ENCODE peak calls at places on chromosomes 12 and 14, in five cellular contexts. M is IMR-90; V is nephron progenitor cell; Y is endodermal cell; I is CD8-positive, alpha-beta T cell. J is an unnamed sample.

GRCh38 chr12:96495841-96496545 is 6.6 kb downstream of the CFAP54 start:
- DNase-seq in M (no peak), V (no peak), Y (no peak), I (no peak), J (no peak)

GRCh38 chr14:59679872-59680271 is 103.3 kb upstream of the CCDC175 start:
- DNase-seq in M (no peak), V (no peak), Y (no peak), I (no peak), J (no peak)

GRCh38 chr12:59040651-59041050 is 120.3 kb upstream of the LRIG3 start:
- DNase-seq in M (peak), V (no peak), Y (peak), I (no peak), J (no peak)

GRCh38 chr14:56002316-56002715 is 115.9 kb upstream of the PELI2 start:
- DNase-seq in M (peak), V (no peak), Y (no peak), I (no peak), J (no peak)

GRCh38 chr14:96274122-96274910 is 18.3 kb downstream of the BDKRB1 start:
- DNase-seq in M (peak), V (no peak), Y (no peak), I (no peak), J (no peak)

GRCh38 chr14:103074699-103075341 is 9.2 kb upstream of the LBHD2 start:
- DNase-seq in M (no peak), V (no peak), Y (peak), I (peak), J (no peak)

GRCh38 chr12:7130791-7131501 is 775 bp downstream of the CLSTN3 start:
- DNase-seq in M (peak), V (peak), Y (peak), I (peak), J (peak)

GRCh38 chr14:101535232-101535631 is 26.1 kb upstream of the DIO3 start:
- DNase-seq in M (no peak), V (no peak), Y (no peak), I (no peak), J (no peak)

GRCh38 chr14:75450381-75451276 is 22.8 kb downstream of the JDP2 start:
- DNase-seq in M (peak), V (no peak), Y (peak), I (no peak), J (no peak)

GRCh38 chr14:69008411-69008810 is 29.3 kb upstream of the ACTN1 start:
- DNase-seq in M (peak), V (no peak), Y (no peak), I (no peak), J (no peak)

GRCh38 chr14:24312736-24313507 is 1.6 kb downstream of the LTB4R start:
- DNase-seq in M (peak), V (no peak), Y (no peak), I (no peak), J (no peak)

GRCh38 chr12:2267624-2268477 is 215.1 kb downstream of the CACNA1C start:
- DNase-seq in M (peak), V (no peak), Y (peak), I (no peak), J (no peak)

GRCh38 chr12:46523863-46524770 is 151.5 kb upstream of the SLC38A2 start:
- DNase-seq in M (peak), V (no peak), Y (no peak), I (peak), J (no peak)

GRCh38 chr14:102776761-102777710 is at the start of gene TRAF3:
- DNase-seq in M (peak), V (peak), Y (peak), I (peak), J (peak)

GRCh38 chr12:9043766-9044165 is 54.4 kb downstream of the KLRG1 start:
- DNase-seq in M (no peak), V (no peak), Y (no peak), I (no peak), J (no peak)

GRCh38 chr12:31865023-31865422 is 94.2 kb upstream of the RESF1 start:
- DNase-seq in M (no peak), V (no peak), Y (no peak), I (no peak), J (no peak)

GRCh38 chr12:100267603-100268281 is 765 bp downstream of the SCYL2 start:
- DNase-seq in M (peak), V (no peak), Y (no peak), I (peak), J (no peak)

GRCh38 chr14:106094654-106095189 is 568.3 kb downstream of the TMEM121 start:
- DNase-seq in M (no peak), V (peak), Y (peak), I (no peak), J (no peak)

GRCh38 chr14:24075485-24076301 is 4.3 kb downstream of the CPNE6 start:
- DNase-seq in M (no peak), V (no peak), Y (no peak), I (no peak), J (no peak)

GRCh38 chr12:79546461-79547043 is 144.2 kb downstream of the PAWR start:
- DNase-seq in M (no peak), V (no peak), Y (peak), I (no peak), J (no peak)

GRCh38 chr14:53016491-53016890 is 65.6 kb upstream of the FERMT2 start:
- DNase-seq in M (peak), V (no peak), Y (no peak), I (no peak), J (no peak)

GRCh38 chr12:14366211-14366762 is 805 bp downstream of the ATF7IP start:
- DNase-seq in M (peak), V (no peak), Y (no peak), I (no peak), J (no peak)

GRCh38 chr12:76909290-76909689 is 30.5 kb upstream of the CSRP2 start:
- DNase-seq in M (no peak), V (peak), Y (peak), I (no peak), J (no peak)

GRCh38 chr12:6535960-6536847 is 1.9 kb downstream of the GAPDH start:
- DNase-seq in M (no peak), V (no peak), Y (no peak), I (no peak), J (no peak)

GRCh38 chr12:851343-851742 is 98.2 kb downstream of the RAD52 start:
- DNase-seq in M (peak), V (no peak), Y (no peak), I (no peak), J (no peak)

GRCh38 chr12:78674311-78675085 is 190.1 kb upstream of the SYT1 start:
- DNase-seq in M (peak), V (no peak), Y (no peak), I (no peak), J (no peak)

GRCh38 chr12:124940393-124941169 is 26.1 kb upstream of the UBC start:
- DNase-seq in M (peak), V (peak), Y (peak), I (peak), J (peak)

GRCh38 chr12:113500662-113501435 is 29.2 kb upstream of the LHX5 start:
- DNase-seq in M (no peak), V (no peak), Y (peak), I (no peak), J (no peak)

GRCh38 chr14:70567791-70568190 is 32.7 kb downstream of the MED6 start:
- DNase-seq in M (peak), V (peak), Y (peak), I (no peak), J (peak)

GRCh38 chr14:35349496-35349895 is 55.1 kb downstream of the NFKBIA start:
- DNase-seq in M (no peak), V (no peak), Y (no peak), I (no peak), J (no peak)

GRCh38 chr12:124727244-124727673 is 136.4 kb downstream of the SCARB1 start:
- DNase-seq in M (no peak), V (no peak), Y (no peak), I (no peak), J (peak)

GRCh38 chr14:49550284-49551184 is 35.6 kb downstream of the RPS29 start:
- DNase-seq in M (peak), V (no peak), Y (no peak), I (no peak), J (no peak)

GRCh38 chr14:24429395-24430142 is at the start of the genes CBLN3 and KHNYN:
- DNase-seq in M (peak), V (peak), Y (peak), I (peak), J (peak)

GRCh38 chr12:106138646-106139421 is at the start of gene NUAK1:
- DNase-seq in M (peak), V (peak), Y (peak), I (peak), J (peak)

GRCh38 chr12:106138279-106138645 is 492 bp downstream of the NUAK1 start:
- DNase-seq in M (no peak), V (no peak), Y (peak), I (no peak), J (peak)

GRCh38 chr12:106140223-106140986 is 1.7 kb upstream of the NUAK1 start:
- DNase-seq in M (no peak), V (peak), Y (peak), I (no peak), J (no peak)

GRCh38 chr12:106141003-106141402 is 2.2 kb upstream of the NUAK1 start:
- DNase-seq in M (no peak), V (no peak), Y (peak), I (no peak), J (no peak)

GRCh38 chr12:106139422-106140141 is 828 bp upstream of the NUAK1 start:
- DNase-seq in M (peak), V (peak), Y (peak), I (peak), J (peak)
- TF ChIP-seq CTCF in M (no peak), V (no peak), Y (no peak), I (no peak), J (no peak)

DNA sequence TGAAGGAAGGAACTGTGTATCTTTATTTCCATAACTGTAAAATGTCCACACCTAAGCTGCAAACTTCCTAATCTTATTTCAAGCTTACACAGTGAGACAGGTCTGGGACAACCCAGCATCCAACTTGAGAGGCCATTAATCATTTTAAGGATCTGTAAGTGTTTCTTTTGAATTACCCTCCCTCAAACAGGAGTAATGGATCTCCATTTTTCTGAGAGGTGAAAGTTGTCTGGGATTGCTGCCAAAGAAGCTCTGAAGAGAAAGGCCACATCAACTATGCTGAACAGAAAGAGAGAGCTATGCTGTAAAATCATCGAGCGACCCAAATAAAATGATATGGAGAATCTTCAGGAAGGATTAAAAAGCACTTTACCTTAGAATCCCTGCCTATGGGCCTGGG is 131.7 kb upstream of the CPNE8 start:
- DNase-seq in M (no peak), V (no peak), Y (no peak), I (no peak), J (no peak)
- TF ChIP-seq CTCF in M (no peak), V (no peak), Y (no peak), I (no peak), J (no peak)

DNA sequence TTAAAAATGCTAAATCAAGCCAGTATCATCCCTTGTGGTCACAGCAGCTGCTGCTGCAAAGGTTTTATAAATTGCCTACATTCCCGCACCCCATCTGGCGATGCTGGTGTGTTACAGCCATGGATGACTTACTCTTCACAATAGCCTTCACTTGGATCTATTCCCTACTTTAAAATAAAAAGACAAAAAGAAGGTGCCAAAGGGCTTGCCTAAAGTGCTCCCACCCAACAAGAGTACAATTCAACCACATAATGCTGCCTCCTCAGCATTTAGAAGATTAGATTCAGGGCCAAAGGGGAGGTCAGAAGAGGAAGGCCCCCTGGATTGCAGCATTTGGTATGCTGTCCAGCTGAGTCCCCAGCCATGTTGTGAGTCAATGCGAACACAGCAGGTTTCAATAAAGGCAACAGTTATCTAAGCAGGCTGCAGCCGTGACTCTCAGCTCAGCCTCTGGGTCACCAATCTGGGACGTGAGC is 176.1 kb downstream of the DAD1 start:
- DNase-seq in M (no peak), V (no peak), Y (peak), I (no peak), J (peak)
- TF ChIP-seq CTCF in M (no peak), V (no peak), Y (no peak), I (no peak), J (no peak)

GRCh38 chr12:109719123-109720022 is 5.7 kb downstream of the FAM222A start:
- DNase-seq in M (peak), V (no peak), Y (peak), I (no peak), J (peak)
- TF ChIP-seq CTCF in M (peak), V (no peak), Y (peak), I (no peak), J (peak)

GRCh38 chr14:93544212-93544611 is 113.5 kb downstream of the UNC79 start:
- DNase-seq in M (no peak), V (no peak), Y (no peak), I (no peak), J (no peak)

GRCh38 chr14:93546642-93547041 is 115.9 kb downstream of the UNC79 start:
- DNase-seq in M (no peak), V (no peak), Y (no peak), I (no peak), J (no peak)

GRCh38 chr14:93548102-93548843 is 117.5 kb downstream of the UNC79 start:
- DNase-seq in M (no peak), V (no peak), Y (no peak), I (no peak), J (no peak)

GRCh38 chr14:93540235-93540634 is 109.5 kb downstream of the UNC79 start:
- DNase-seq in M (no peak), V (no peak), Y (no peak), I (no peak), J (no peak)

DNA sequence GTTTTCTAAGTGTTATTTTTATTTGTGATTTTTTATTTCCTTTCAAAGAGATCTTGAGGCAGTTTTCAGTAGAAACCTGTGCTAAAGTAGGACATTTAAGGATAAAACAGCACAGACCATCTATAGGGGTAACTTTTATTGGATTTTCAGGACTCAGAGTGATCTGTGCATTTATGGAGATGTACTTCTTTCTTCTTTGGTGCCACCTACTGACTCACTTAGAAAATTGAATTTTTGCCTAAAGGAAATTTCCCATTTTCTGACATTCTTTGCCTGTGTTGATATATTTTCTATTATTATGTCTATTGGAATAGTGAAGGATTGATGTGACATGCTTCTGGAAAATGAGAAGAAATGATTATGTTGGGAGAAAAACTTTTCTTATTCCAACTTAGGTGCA is 113.0 kb downstream of the UNC79 start:
- DNase-seq in M (peak), V (no peak), Y (no peak), I (no peak), J (no peak)
- TF ChIP-seq CTCF in M (peak), V (peak), Y (peak), I (no peak), J (peak)